ENCODE peak calls at places on chromosomes 3 and 15, in six cellular contexts. M is GM12864, U is SK-N-SH, J is upper lobe of left lung, Z is WTC11, N is mesothelial cell of epicardium. I is an unnamed sample.

GRCh38 chr3:150216041-150216811 is 191.9 kb upstream of the TSC22D2 start:
- DNase-seq in J (no peak), U (peak), Z (no peak), N (no peak), M (no peak), I (no peak)

GRCh38 chr3:56075089-56075488 is 393.2 kb downstream of the ERC2 start:
- DNase-seq in M (no peak), Z (no peak), U (no peak), J (no peak), N (no peak), I (no peak)

GRCh38 chr15:99568548-99569352 is 3.0 kb downstream of the MEF2A start:
- DNase-seq in U (no peak), N (no peak), Z (no peak), J (no peak), M (no peak), I (no peak)

GRCh38 chr3:124467980-124468902 is 262.0 kb upstream of the UMPS start:
- DNase-seq in M (no peak), N (peak), Z (peak), U (peak), J (no peak), I (no peak)

GRCh38 chr15:100968043-100968966 is 49.1 kb downstream of the LRRK1 start:
- DNase-seq in N (no peak), Z (no peak), M (no peak), J (no peak), U (no peak), I (no peak)

GRCh38 chr15:70704166-70704565 is 59.2 kb downstream of the UACA start:
- DNase-seq in J (no peak), N (no peak), M (no peak), Z (no peak), U (no peak), I (no peak)

GRCh38 chr15:43390723-43391122 is 19.8 kb downstream of the TUBGCP4 start:
- DNase-seq in N (no peak), J (no peak), U (no peak), M (no peak), Z (no peak), I (no peak)

GRCh38 chr3:99250272-99250671 is 348.8 kb upstream of the DCBLD2 start:
- DNase-seq in U (no peak), Z (no peak), J (no peak), N (no peak), M (no peak), I (no peak)

GRCh38 chr3:136106101-136106500 is 90.0 kb downstream of the MSL2 start:
- DNase-seq in N (no peak), J (no peak), Z (no peak), M (no peak), U (no peak), I (no peak)

GRCh38 chr15:48703544-48703943 is 58.0 kb upstream of the FBN1 start:
- DNase-seq in N (no peak), Z (no peak), U (no peak), M (no peak), J (no peak), I (no peak)

GRCh38 chr3:186180891-186181471 is 72.1 kb upstream of the ETV5 start:
- DNase-seq in J (no peak), N (no peak), Z (no peak), M (no peak), U (no peak), I (no peak)

GRCh38 chr15:62067448-62068044 is 769 bp downstream of the C2CD4A start:
- DNase-seq in Z (peak), M (no peak), J (peak), U (peak), N (no peak), I (peak)

GRCh38 chr3:64053581-64053980 is 30.3 kb upstream of the PSMD6 start:
- DNase-seq in M (no peak), Z (no peak), J (no peak), N (no peak), U (peak), I (no peak)

GRCh38 chr3:126005951-126006350 is 37.0 kb downstream of the ROPN1B start:
- DNase-seq in Z (no peak), J (no peak), M (no peak), U (no peak), N (no peak), I (no peak)

GRCh38 chr15:90697180-90697579 is 20.0 kb upstream of the BLM start:
- DNase-seq in M (no peak), J (no peak), Z (no peak), N (no peak), U (no peak), I (no peak)

GRCh38 chr3:32816439-32817194 is 1.2 kb upstream of the TRIM71 start:
- DNase-seq in M (no peak), J (peak), N (peak), Z (peak), U (peak), I (no peak)

GRCh38 chr3:119492128-119492527 is 6.2 kb upstream of the TIMMDC1 start:
- DNase-seq in M (no peak), Z (no peak), N (no peak), J (no peak), U (no peak), I (no peak)

GRCh38 chr3:196192036-196193001 is 18.9 kb downstream of the ZDHHC19 start:
- DNase-seq in N (no peak), Z (peak), U (peak), M (peak), J (no peak), I (no peak)

GRCh38 chr15:74988007-74988800 is 7.2 kb upstream of the SCAMP5 start:
- DNase-seq in U (peak), N (no peak), J (no peak), Z (peak), M (no peak), I (no peak)

GRCh38 chr15:75422554-75422953 is 28.9 kb downstream of the SIN3A start:
- DNase-seq in M (no peak), J (no peak), Z (no peak), N (no peak), U (no peak), I (no peak)

GRCh38 chr15:80536231-80536630 is 132.0 kb downstream of the ARNT2 start:
- DNase-seq in M (no peak), J (no peak), U (no peak), Z (no peak), N (no peak), I (no peak)

GRCh38 chr3:39064646-39065045 is 12.8 kb downstream of the WDR48 start:
- DNase-seq in Z (no peak), N (no peak), U (no peak), M (no peak), J (no peak), I (no peak)

GRCh38 chr3:48709051-48709461 is 8.0 kb downstream of the IP6K2 start:
- DNase-seq in Z (no peak), N (no peak), J (no peak), U (no peak), M (no peak), I (no peak)

GRCh38 chr15:77034620-77035467 is 36.1 kb downstream of the TSPAN3 start:
- DNase-seq in U (peak), M (no peak), J (no peak), Z (peak), N (peak), I (peak)

GRCh38 chr3:58398669-58399333 is 34.8 kb downstream of the PDHB start:
- DNase-seq in J (no peak), N (no peak), Z (no peak), M (no peak), U (no peak), I (no peak)

GRCh38 chr15:90315276-90315982 is 36.7 kb upstream of the ZNF774 start:
- DNase-seq in U (no peak), M (no peak), Z (no peak), N (no peak), J (no peak), I (no peak)

GRCh38 chr3:69930564-69930963 is 69.0 kb upstream of the SAMMSON start:
- DNase-seq in M (no peak), N (no peak), Z (no peak), U (no peak), J (no peak), I (no peak)

GRCh38 chr3:70832811-70833509 is 520.5 kb upstream of the MDFIC2 start:
- DNase-seq in M (no peak), U (no peak), J (no peak), N (no peak), Z (no peak), I (no peak)

GRCh38 chr3:197349368-197349767 is 51.0 kb upstream of the DLG1 start:
- DNase-seq in J (no peak), M (no peak), N (no peak), Z (peak), U (no peak), I (no peak)

GRCh38 chr3:71369733-71370391 is 213.7 kb downstream of the FOXP1 start:
- DNase-seq in J (no peak), N (no peak), U (no peak), Z (no peak), M (no peak), I (no peak)

GRCh38 chr3:158808697-158809096 is 6.8 kb downstream of the MFSD1 start:
- DNase-seq in M (no peak), J (no peak), U (no peak), N (no peak), Z (no peak), I (no peak)

GRCh38 chr3:123457841-123458240 is 9.0 kb upstream of the ADCY5 start:
- DNase-seq in Z (no peak), J (no peak), U (no peak), M (no peak), N (no peak), I (no peak)

GRCh38 chr3:194123735-194124134 is 12.2 kb upstream of the HES1 start:
- DNase-seq in N (no peak), J (no peak), Z (no peak), M (no peak), U (no peak), I (no peak)

GRCh38 chr3:168053115-168053514 is 42.6 kb downstream of the GOLIM4 start:
- DNase-seq in U (no peak), N (no peak), Z (no peak), M (no peak), J (no peak), I (no peak)
- TF ChIP-seq CTCF in U (peak), N (no peak), Z (no peak), M (peak), J (peak), I (no peak)

DNA sequence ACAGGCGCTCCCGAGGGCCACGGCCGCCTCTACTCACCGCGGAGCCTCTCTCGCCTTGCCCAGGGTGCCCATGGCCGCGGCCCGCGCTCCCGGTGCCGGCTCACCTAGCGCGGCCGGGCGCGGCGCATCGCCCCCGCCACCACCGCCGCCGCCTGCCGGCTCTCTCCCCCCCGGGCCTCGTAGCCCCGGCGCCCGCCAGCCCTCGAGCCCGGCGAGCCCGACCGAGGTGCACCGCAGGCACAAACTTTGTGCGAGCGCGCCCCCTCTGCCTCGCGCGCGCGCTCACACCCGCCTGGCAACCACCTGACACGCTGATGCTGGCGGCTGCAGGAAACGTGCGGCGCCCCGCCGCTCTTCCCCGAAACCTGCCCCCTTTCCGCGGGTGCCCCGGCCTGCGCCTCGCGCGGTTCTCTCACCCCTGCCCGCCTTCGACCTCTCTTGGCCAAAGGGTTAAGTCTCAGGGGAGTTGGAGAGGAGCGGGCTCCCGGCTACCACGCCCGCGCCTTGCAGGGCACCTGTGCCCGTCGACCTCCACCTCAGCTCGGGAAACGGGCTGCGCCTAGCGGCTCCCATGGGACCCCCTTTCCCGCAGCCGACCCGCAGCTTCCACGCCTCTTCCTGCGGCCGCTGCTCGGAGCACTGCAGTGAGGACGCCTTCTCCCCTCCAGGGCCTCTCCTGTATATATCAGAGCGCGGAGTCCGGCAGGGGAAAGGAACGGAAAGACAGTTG is at the start of gene RASGRP1:
- DNase-seq in M (no peak), U (peak), N (peak), J (peak), Z (peak), I (peak)
- TF ChIP-seq CTCF in M (peak), U (no peak), N (no peak), J (peak), Z (no peak), I (no peak)

DNA sequence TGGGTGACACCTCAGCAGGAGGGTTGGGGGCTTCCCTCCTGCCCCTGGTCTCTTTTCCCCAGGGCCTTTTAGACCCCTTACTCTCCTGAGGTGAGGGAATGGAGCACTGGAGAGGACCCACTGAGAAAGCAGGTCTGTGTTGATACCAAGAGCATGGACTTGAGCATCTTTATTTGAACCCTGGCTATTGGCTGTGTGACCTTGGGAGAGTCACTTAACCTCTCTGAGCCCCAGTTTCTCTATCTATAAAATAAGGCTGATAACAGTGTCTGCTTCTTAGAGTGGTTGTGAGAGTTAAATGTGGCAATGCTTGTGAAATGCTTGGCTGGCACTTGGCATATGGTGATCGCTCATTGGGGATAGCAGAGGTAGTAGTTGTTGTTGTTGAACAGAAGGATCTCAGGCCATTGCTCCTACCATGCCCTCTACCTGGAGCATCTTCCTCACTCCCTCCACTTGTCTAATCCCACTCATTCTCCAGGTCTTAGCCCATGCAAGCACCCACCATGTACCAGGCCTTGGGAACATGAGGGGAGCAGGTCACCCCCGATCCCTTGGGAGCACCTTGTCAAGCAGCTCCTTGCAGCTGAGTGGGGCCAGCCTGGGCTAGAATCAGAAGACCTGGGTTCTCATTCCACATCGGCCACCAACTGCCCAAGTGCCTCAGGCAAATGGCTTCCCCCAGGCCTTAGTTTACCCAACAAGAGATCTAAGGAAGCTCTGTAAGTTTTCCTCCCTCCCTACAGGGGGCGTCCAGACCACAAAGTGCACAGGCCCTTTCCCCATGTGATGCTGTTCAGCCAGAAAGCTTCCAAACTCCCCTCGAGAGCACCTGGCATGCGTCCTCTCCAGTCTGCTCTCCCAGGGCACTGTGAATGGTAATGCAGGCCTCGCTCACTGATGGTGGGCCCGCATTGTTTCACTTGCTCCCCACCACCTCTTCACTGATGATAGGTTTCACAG is 96.7 kb downstream of the LSM3 start:
- DNase-seq in M (no peak), J (no peak), Z (peak), U (peak), N (no peak), I (no peak)
- TF ChIP-seq CTCF in M (peak), J (peak), Z (peak), U (peak), N (no peak), I (no peak)

DNA sequence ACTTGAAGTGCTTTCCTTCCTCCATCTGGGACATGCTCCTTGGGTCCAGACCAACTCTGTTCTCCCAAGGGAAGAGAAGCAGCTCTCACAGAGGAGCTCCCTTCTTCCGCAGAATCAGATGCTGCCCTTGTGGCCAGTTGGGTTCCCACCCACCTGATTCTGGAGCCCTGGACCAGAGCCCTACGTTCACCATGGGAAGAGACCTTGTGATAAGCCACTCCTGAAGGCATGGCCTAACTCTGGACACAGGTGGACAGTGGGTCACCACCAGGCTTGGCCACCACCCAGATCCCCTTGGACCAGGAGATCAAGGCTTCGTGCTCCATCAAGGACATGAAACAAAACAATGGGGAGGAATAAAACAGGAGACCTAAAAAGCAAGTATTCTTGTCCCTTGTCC is 172.2 kb downstream of the RPLP1 start:
- DNase-seq in J (no peak), N (no peak), U (no peak), Z (no peak), M (no peak), I (no peak)
- TF ChIP-seq CTCF in J (no peak), N (no peak), U (no peak), Z (no peak), M (no peak), I (no peak)